ENCODE peak calls at places on chromosomes 3 and 15, in nine cellular contexts. Q is stimulated activated CD4-positive, alpha-beta T cell treated with anti-CD3 and anti-CD28 coated beads, Interleukin-4, amount 100 ng/mL, for 48 hours; V is neuronal stem cell; U is GM23338; W is activated T-helper 1 cell treated with anti-CD3 and anti-CD28 coated beads, Interleukin-2, amount 50 U/mL, for 16 hours; T is germinal center; O is memory B cell; A is brain microvascular endothelial cell; S is uterus. M is an unnamed sample.

GRCh38 chr3:194572131-194572789 is 61.0 kb downstream of the TMEM44 start:
- DNase-seq in S (peak), W (no peak), O (no peak), Q (no peak), V (no peak), T (no peak), A (peak), U (no peak), M (no peak)

GRCh38 chr3:12648384-12648959 is 15.4 kb downstream of the RAF1 start:
- DNase-seq in O (no peak), S (no peak), W (no peak), V (no peak), A (no peak), U (no peak), T (no peak), Q (no peak), M (no peak)

GRCh38 chr15:65512189-65512588 is 5.3 kb downstream of the DPP8 start:
- DNase-seq in A (no peak), O (no peak), V (no peak), S (no peak), W (no peak), U (no peak), Q (no peak), T (no peak), M (no peak)

GRCh38 chr15:82856397-82857170 is 47.2 kb downstream of the WHAMM start:
- DNase-seq in A (no peak), W (no peak), Q (no peak), T (no peak), V (no peak), U (no peak), O (no peak), S (no peak), M (no peak)

GRCh38 chr15:52093539-52094502 is 18.8 kb downstream of the BCL2L10 start:
- DNase-seq in S (peak), O (no peak), A (peak), W (no peak), V (no peak), U (no peak), Q (no peak), T (no peak), M (no peak)

GRCh38 chr3:191385101-191385500 is 54.8 kb upstream of the UTS2B start:
- DNase-seq in W (no peak), T (no peak), S (no peak), V (no peak), O (no peak), A (no peak), Q (no peak), U (no peak), M (no peak)

GRCh38 chr15:37891754-37892368 is 42.6 kb upstream of the TMCO5A start:
- DNase-seq in U (peak), O (no peak), A (peak), W (no peak), V (peak), T (peak), S (no peak), Q (no peak), M (no peak)

GRCh38 chr3:52078781-52079560 is 22.6 kb upstream of the DUSP7 start:
- DNase-seq in V (no peak), S (no peak), U (no peak), Q (no peak), W (no peak), A (no peak), T (no peak), O (no peak), M (no peak)

GRCh38 chr3:98763076-98763475 is at the start of gene ST3GAL6:
- DNase-seq in S (peak), T (no peak), Q (no peak), A (peak), U (no peak), V (no peak), O (no peak), W (no peak), M (no peak)

GRCh38 chr3:25945366-25945765 is 155.5 kb downstream of the OXSM start:
- DNase-seq in T (no peak), Q (no peak), V (no peak), W (no peak), S (no peak), O (no peak), A (no peak), U (no peak), M (no peak)

GRCh38 chr15:96348112-96349027 is 17.9 kb downstream of the NR2F2 start:
- DNase-seq in A (peak), V (no peak), Q (no peak), S (no peak), T (no peak), W (no peak), U (peak), O (no peak), M (no peak)